ENCODE peak calls at places on chromosomes 6 and 20, in four cellular contexts. H, J, Y and D are unnamed samples.

GRCh38 chr6:40671338-40672050 is 84.3 kb upstream of the LRFN2 start:
- DNase-seq in H (no peak), J (no peak), Y (no peak), D (no peak)

GRCh38 chr6:22442826-22443225 is 126.5 kb upstream of the HDGFL1 start:
- DNase-seq in H (no peak), J (no peak), Y (no peak), D (no peak)

GRCh38 chr6:143248359-143248758 is 187.7 kb downstream of the AIG1 start:
- DNase-seq in H (peak; percentile 1), J (no peak), Y (no peak), D (no peak)

GRCh38 chr6:125019873-125020272 is 57.6 kb downstream of the RNF217 start:
- DNase-seq in H (no peak), J (no peak), Y (no peak), D (no peak)

GRCh38 chr6:151765444-151765886 is 42.0 kb upstream of the ESR1 start:
- DNase-seq in H (no peak), J (peak; percentile 81), Y (peak; percentile 38), D (peak; percentile 62)

GRCh38 chr6:75233097-75233615 is 10.4 kb downstream of the COX7A2 start:
- DNase-seq in H (no peak), J (no peak), Y (no peak), D (no peak)

GRCh38 chr6:36873612-36874011 is 991 bp downstream of the PPIL1 start:
- DNase-seq in H (no peak), J (peak; percentile 51), Y (no peak), D (no peak)

GRCh38 chr6:12450446-12450845 is 160.3 kb downstream of the EDN1 start:
- DNase-seq in H (no peak), J (no peak), Y (no peak), D (no peak)

GRCh38 chr6:19325335-19325789 is 511.8 kb upstream of the ID4 start:
- DNase-seq in H (no peak), J (no peak), Y (no peak), D (no peak)

GRCh38 chr20:61765081-61765870 is 300.4 kb downstream of the TAF4 start:
- DNase-seq in H (no peak), J (no peak), Y (no peak), D (no peak)

GRCh38 chr20:62918830-62919229 is 7.5 kb downstream of the DIDO1 start:
- DNase-seq in H (peak; percentile 16), J (no peak), Y (peak; percentile 55), D (peak; percentile 34)

GRCh38 chr20:37407573-37408002 is 61.6 kb downstream of the SRC start:
- DNase-seq in H (no peak), J (no peak), Y (no peak), D (no peak)

GRCh38 chr6:113894712-113895674 is 37.8 kb downstream of the MARCKS start:
- DNase-seq in H (no peak), J (peak; percentile 52), Y (no peak), D (no peak)

GRCh38 chr20:17525650-17526049 is 5.5 kb downstream of the BFSP1 start:
- DNase-seq in H (no peak), J (peak; percentile 45), Y (no peak), D (no peak)

GRCh38 chr20:62252342-62252966 is 14.1 kb downstream of the OSBPL2 start:
- DNase-seq in H (no peak), J (peak; percentile 82), Y (no peak), D (no peak)

GRCh38 chr6:14452567-14453527 is 335.3 kb downstream of the CD83 start:
- DNase-seq in H (peak; percentile 22), J (peak; percentile 66), Y (peak; percentile 50), D (peak; percentile 50)

GRCh38 chr6:157597461-157598312 is 216.7 kb downstream of the ZDHHC14 start:
- DNase-seq in H (peak; percentile 7), J (peak; percentile 70), Y (peak; percentile 9), D (no peak)

GRCh38 chr20:18632196-18632789 is 44.4 kb downstream of the DTD1 start:
- DNase-seq in H (peak; percentile 42), J (peak; percentile 77), Y (peak; percentile 40), D (peak; percentile 32)

GRCh38 chr6:27894839-27895762 is 17.1 kb downstream of the OR2B2 start:
- DNase-seq in H (peak; percentile 31), J (peak; percentile 94), Y (peak; percentile 79), D (peak; percentile 81)

GRCh38 chr6:41700577-41701347 is 34.6 kb downstream of the TFEB start:
- DNase-seq in H (no peak), J (no peak), Y (no peak), D (no peak)

GRCh38 chr20:35319206-35320197 is 27.3 kb upstream of the FAM83C start:
- DNase-seq in H (no peak), J (no peak), Y (no peak), D (no peak)

GRCh38 chr6:80203283-80203682 is 96.8 kb downstream of the BCKDHB start:
- DNase-seq in H (no peak), J (no peak), Y (no peak), D (no peak)

GRCh38 chr6:20826378-20826777 is 292.1 kb downstream of the CDKAL1 start:
- DNase-seq in H (no peak), J (peak; percentile 91), Y (no peak), D (no peak)

GRCh38 chr6:6626227-6626626 is 37.7 kb downstream of the LY86 start:
- DNase-seq in H (no peak), J (no peak), Y (no peak), D (no peak)

GRCh38 chr6:19781269-19781668 is 55.9 kb upstream of the ID4 start:
- DNase-seq in H (no peak), J (no peak), Y (no peak), D (no peak)

GRCh38 chr20:1942061-1942460 is 46.9 kb downstream of the SIRPA start:
- DNase-seq in H (no peak), J (no peak), Y (no peak), D (no peak)

GRCh38 chr6:17485181-17485580 is 91.8 kb downstream of the CAP2 start:
- DNase-seq in H (no peak), J (no peak), Y (no peak), D (no peak)

GRCh38 chr6:16345449-16346330 is 107.3 kb downstream of the GMPR start:
- DNase-seq in H (no peak), J (no peak), Y (no peak), D (peak; percentile 24)

GRCh38 chr20:25083773-25084615 is 2.1 kb upstream of the VSX1 start:
- DNase-seq in H (no peak), J (no peak), Y (no peak), D (no peak)

GRCh38 chr6:70998148-70998547 is 41.3 kb upstream of the B3GAT2 start:
- DNase-seq in H (no peak), J (no peak), Y (no peak), D (no peak)

GRCh38 chr20:32524871-32525501 is 60.1 kb downstream of the NOL4L start:
- DNase-seq in H (no peak), J (no peak), Y (no peak), D (no peak)

GRCh38 chr6:143569035-143569434 is 57.5 kb upstream of the FUCA2 start:
- DNase-seq in H (no peak), J (peak; percentile 18), Y (no peak), D (peak; percentile 35)

GRCh38 chr6:142421285-142422202 is 119.7 kb downstream of the ADGRG6 start:
- DNase-seq in H (no peak), J (no peak), Y (no peak), D (no peak)